ENCODE peak calls at places on chromosomes 12 and 14, in ten cellular contexts. One of them, this sample, is unnamed.

GRCh38 chr14:81066672-81067071 is 111.3 kb downstream of the TSHR start:
- DNase-seq in spleen: no peak
- DNase-seq in kidney: no peak
- DNase-seq in fibroblast of lung: no peak
- DNase-seq in A673: no peak
- DNase-seq in gastrocnemius medialis: no peak
- DNase-seq in ovary: no peak
- DNase-seq in adrenal gland: no peak
- DNase-seq in tibial nerve: no peak
- DNase-seq in CD8-positive, alpha-beta memory T cell: no peak
- DNase-seq in this sample: no peak

GRCh38 chr14:92586001-92586947 is 72.7 kb downstream of the RIN3 start:
- DNase-seq in spleen: peak
- DNase-seq in kidney: no peak
- DNase-seq in fibroblast of lung: peak
- DNase-seq in A673: no peak
- DNase-seq in gastrocnemius medialis: no peak
- DNase-seq in ovary: peak
- DNase-seq in adrenal gland: peak
- DNase-seq in tibial nerve: no peak
- DNase-seq in CD8-positive, alpha-beta memory T cell: no peak
- DNase-seq in this sample: no peak

GRCh38 chr12:64824500-64825142 is at the start of gene TBC1D30:
- DNase-seq in spleen: no peak
- DNase-seq in kidney: peak
- DNase-seq in fibroblast of lung: no peak
- DNase-seq in A673: peak
- DNase-seq in gastrocnemius medialis: no peak
- DNase-seq in ovary: peak
- DNase-seq in adrenal gland: peak
- DNase-seq in tibial nerve: no peak
- DNase-seq in CD8-positive, alpha-beta memory T cell: no peak
- DNase-seq in this sample: no peak

GRCh38 chr12:108826807-108827721 is 30.3 kb downstream of the SSH1 start:
- DNase-seq in spleen: peak
- DNase-seq in kidney: no peak
- DNase-seq in fibroblast of lung: peak
- DNase-seq in A673: no peak
- DNase-seq in gastrocnemius medialis: no peak
- DNase-seq in ovary: no peak
- DNase-seq in adrenal gland: no peak
- DNase-seq in tibial nerve: no peak
- DNase-seq in CD8-positive, alpha-beta memory T cell: no peak
- DNase-seq in this sample: no peak

GRCh38 chr12:88401153-88401552 is 179.1 kb downstream of the KITLG start:
- DNase-seq in spleen: no peak
- DNase-seq in kidney: no peak
- DNase-seq in fibroblast of lung: peak
- DNase-seq in A673: peak
- DNase-seq in gastrocnemius medialis: no peak
- DNase-seq in ovary: no peak
- DNase-seq in adrenal gland: no peak
- DNase-seq in tibial nerve: no peak
- DNase-seq in CD8-positive, alpha-beta memory T cell: no peak
- DNase-seq in this sample: no peak

GRCh38 chr12:58368001-58368400 is 426.6 kb downstream of the ATP23 start:
- DNase-seq in spleen: no peak
- DNase-seq in kidney: no peak
- DNase-seq in fibroblast of lung: no peak
- DNase-seq in A673: no peak
- DNase-seq in gastrocnemius medialis: no peak
- DNase-seq in ovary: no peak
- DNase-seq in adrenal gland: no peak
- DNase-seq in tibial nerve: no peak
- DNase-seq in CD8-positive, alpha-beta memory T cell: no peak
- DNase-seq in this sample: no peak

GRCh38 chr12:106254724-106255123 is 6.9 kb upstream of the CKAP4 start:
- DNase-seq in spleen: no peak
- DNase-seq in kidney: no peak
- DNase-seq in fibroblast of lung: no peak
- DNase-seq in A673: no peak
- DNase-seq in gastrocnemius medialis: no peak
- DNase-seq in ovary: no peak
- DNase-seq in adrenal gland: no peak
- DNase-seq in tibial nerve: no peak
- DNase-seq in CD8-positive, alpha-beta memory T cell: no peak
- DNase-seq in this sample: no peak

GRCh38 chr14:88075298-88075981 is 70.5 kb downstream of the GPR65 start:
- DNase-seq in spleen: no peak
- DNase-seq in kidney: no peak
- DNase-seq in fibroblast of lung: no peak
- DNase-seq in A673: no peak
- DNase-seq in gastrocnemius medialis: no peak
- DNase-seq in ovary: no peak
- DNase-seq in adrenal gland: no peak
- DNase-seq in tibial nerve: no peak
- DNase-seq in CD8-positive, alpha-beta memory T cell: no peak
- DNase-seq in this sample: no peak

GRCh38 chr14:36659822-36660735 is 1.6 kb upstream of the PAX9 start:
- DNase-seq in spleen: no peak
- DNase-seq in kidney: no peak
- DNase-seq in fibroblast of lung: no peak
- DNase-seq in A673: no peak
- DNase-seq in gastrocnemius medialis: no peak
- DNase-seq in ovary: no peak
- DNase-seq in adrenal gland: no peak
- DNase-seq in tibial nerve: no peak
- DNase-seq in CD8-positive, alpha-beta memory T cell: no peak
- DNase-seq in this sample: no peak

GRCh38 chr14:72736791-72737559 is 156.9 kb downstream of the DPF3 start:
- DNase-seq in spleen: no peak
- DNase-seq in kidney: no peak
- DNase-seq in fibroblast of lung: peak
- DNase-seq in A673: no peak
- DNase-seq in gastrocnemius medialis: no peak
- DNase-seq in ovary: peak
- DNase-seq in adrenal gland: no peak
- DNase-seq in tibial nerve: no peak
- DNase-seq in CD8-positive, alpha-beta memory T cell: no peak
- DNase-seq in this sample: no peak

GRCh38 chr14:100071545-100071944 is 6.3 kb downstream of the EVL start:
- DNase-seq in spleen: no peak
- DNase-seq in kidney: no peak
- DNase-seq in fibroblast of lung: no peak
- DNase-seq in A673: no peak
- DNase-seq in gastrocnemius medialis: no peak
- DNase-seq in ovary: no peak
- DNase-seq in adrenal gland: no peak
- DNase-seq in tibial nerve: no peak
- DNase-seq in CD8-positive, alpha-beta memory T cell: no peak
- DNase-seq in this sample: no peak

GRCh38 chr12:46965137-46965536 is 114.3 kb upstream of the PCED1B start:
- DNase-seq in spleen: no peak
- DNase-seq in kidney: no peak
- DNase-seq in fibroblast of lung: no peak
- DNase-seq in A673: no peak
- DNase-seq in gastrocnemius medialis: no peak
- DNase-seq in ovary: no peak
- DNase-seq in adrenal gland: no peak
- DNase-seq in tibial nerve: no peak
- DNase-seq in CD8-positive, alpha-beta memory T cell: no peak
- DNase-seq in this sample: no peak

GRCh38 chr12:46965880-46966279 is 113.5 kb upstream of the PCED1B start:
- DNase-seq in spleen: no peak
- DNase-seq in kidney: no peak
- DNase-seq in fibroblast of lung: no peak
- DNase-seq in A673: no peak
- DNase-seq in gastrocnemius medialis: peak
- DNase-seq in ovary: no peak
- DNase-seq in adrenal gland: no peak
- DNase-seq in tibial nerve: no peak
- DNase-seq in CD8-positive, alpha-beta memory T cell: no peak
- DNase-seq in this sample: no peak

GRCh38 chr12:46959484-46959883 is 119.9 kb upstream of the PCED1B start:
- DNase-seq in spleen: no peak
- DNase-seq in kidney: no peak
- DNase-seq in fibroblast of lung: peak
- DNase-seq in A673: no peak
- DNase-seq in gastrocnemius medialis: peak
- DNase-seq in ovary: no peak
- DNase-seq in adrenal gland: peak
- DNase-seq in tibial nerve: no peak
- DNase-seq in CD8-positive, alpha-beta memory T cell: no peak
- DNase-seq in this sample: no peak

GRCh38 chr12:46963977-46964376 is 115.4 kb upstream of the PCED1B start:
- DNase-seq in spleen: no peak
- DNase-seq in kidney: no peak
- DNase-seq in fibroblast of lung: peak
- DNase-seq in A673: no peak
- DNase-seq in gastrocnemius medialis: no peak
- DNase-seq in ovary: no peak
- DNase-seq in adrenal gland: peak
- DNase-seq in tibial nerve: no peak
- DNase-seq in CD8-positive, alpha-beta memory T cell: no peak
- DNase-seq in this sample: no peak

GRCh38 chr12:46964496-46965098 is 114.8 kb upstream of the PCED1B start:
- DNase-seq in spleen: no peak
- DNase-seq in kidney: no peak
- DNase-seq in fibroblast of lung: peak
- DNase-seq in A673: no peak
- DNase-seq in gastrocnemius medialis: no peak
- DNase-seq in ovary: no peak
- DNase-seq in adrenal gland: peak
- DNase-seq in tibial nerve: no peak
- DNase-seq in CD8-positive, alpha-beta memory T cell: no peak
- DNase-seq in this sample: no peak
- H3K27ac ChIP-seq in spleen: no peak
- H3K27ac ChIP-seq in kidney: no peak
- H3K27ac ChIP-seq in fibroblast of lung: peak
- H3K27ac ChIP-seq in A673: no peak
- H3K27ac ChIP-seq in gastrocnemius medialis: peak
- H3K27ac ChIP-seq in ovary: no peak
- H3K27ac ChIP-seq in adrenal gland: no peak
- H3K27ac ChIP-seq in tibial nerve: no peak
- H3K27ac ChIP-seq in CD8-positive, alpha-beta memory T cell: no peak
- H3K27ac ChIP-seq in this sample: peak

DNA sequence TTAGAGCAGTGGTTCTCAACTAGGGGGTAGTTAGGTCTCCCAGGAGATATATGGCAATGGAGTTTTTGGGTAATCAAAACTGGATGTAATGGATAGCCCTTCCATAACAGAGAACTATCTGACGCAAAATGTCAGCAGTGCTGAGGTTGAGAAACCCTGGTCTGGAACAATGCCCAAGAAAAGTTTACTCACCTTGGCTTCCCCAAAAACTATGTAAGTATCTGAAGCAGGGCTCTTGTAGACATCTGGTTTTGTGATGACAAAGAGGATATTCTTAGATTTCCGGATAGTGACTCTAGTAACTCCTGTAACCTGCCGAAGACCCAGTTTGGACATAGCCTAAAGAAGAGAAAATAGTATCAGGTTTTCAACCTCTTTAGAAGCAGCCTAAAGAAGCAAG is 11.8 kb downstream of the NACA start:
- DNase-seq in spleen: no peak
- DNase-seq in kidney: no peak
- DNase-seq in fibroblast of lung: no peak
- DNase-seq in A673: no peak
- DNase-seq in gastrocnemius medialis: peak
- DNase-seq in ovary: no peak
- DNase-seq in adrenal gland: no peak
- DNase-seq in tibial nerve: no peak
- DNase-seq in CD8-positive, alpha-beta memory T cell: no peak
- DNase-seq in this sample: no peak
- H3K4me3 ChIP-seq in spleen: no peak
- H3K4me3 ChIP-seq in kidney: no peak
- H3K4me3 ChIP-seq in fibroblast of lung: no peak
- H3K4me3 ChIP-seq in A673: no peak
- H3K4me3 ChIP-seq in gastrocnemius medialis: no peak
- H3K4me3 ChIP-seq in ovary: no peak
- H3K4me3 ChIP-seq in adrenal gland: no peak
- H3K4me3 ChIP-seq in tibial nerve: no peak
- H3K4me3 ChIP-seq in CD8-positive, alpha-beta memory T cell: no peak
- H3K4me3 ChIP-seq in this sample: no peak

GRCh38 chr12:28793767-28794166 is 355.3 kb upstream of the FAR2 start:
- DNase-seq in spleen: no peak
- DNase-seq in kidney: no peak
- DNase-seq in fibroblast of lung: no peak
- DNase-seq in A673: no peak
- DNase-seq in gastrocnemius medialis: no peak
- DNase-seq in ovary: no peak
- DNase-seq in adrenal gland: no peak
- DNase-seq in tibial nerve: no peak
- DNase-seq in CD8-positive, alpha-beta memory T cell: no peak
- DNase-seq in this sample: no peak
- H3K27ac ChIP-seq in spleen: no peak
- H3K27ac ChIP-seq in kidney: no peak
- H3K27ac ChIP-seq in fibroblast of lung: no peak
- H3K27ac ChIP-seq in A673: no peak
- H3K27ac ChIP-seq in gastrocnemius medialis: no peak
- H3K27ac ChIP-seq in ovary: no peak
- H3K27ac ChIP-seq in adrenal gland: no peak
- H3K27ac ChIP-seq in tibial nerve: peak
- H3K27ac ChIP-seq in CD8-positive, alpha-beta memory T cell: no peak
- H3K27ac ChIP-seq in this sample: no peak

GRCh38 chr12:119668315-119668651 is 350 bp downstream of the PRKAB1 start:
- DNase-seq in spleen: no peak
- DNase-seq in kidney: no peak
- DNase-seq in fibroblast of lung: peak
- DNase-seq in A673: no peak
- DNase-seq in gastrocnemius medialis: no peak
- DNase-seq in ovary: no peak
- DNase-seq in adrenal gland: no peak
- DNase-seq in tibial nerve: no peak
- DNase-seq in CD8-positive, alpha-beta memory T cell: no peak
- DNase-seq in this sample: no peak

GRCh38 chr12:119667577-119668314 is at the start of gene PRKAB1:
- DNase-seq in spleen: peak
- DNase-seq in kidney: peak
- DNase-seq in fibroblast of lung: peak
- DNase-seq in A673: peak
- DNase-seq in gastrocnemius medialis: peak
- DNase-seq in ovary: peak
- DNase-seq in adrenal gland: peak
- DNase-seq in tibial nerve: peak
- DNase-seq in CD8-positive, alpha-beta memory T cell: peak
- DNase-seq in this sample: peak

GRCh38 chr12:119665164-119665929 is 2.6 kb upstream of the PRKAB1 start:
- DNase-seq in spleen: no peak
- DNase-seq in kidney: no peak
- DNase-seq in fibroblast of lung: no peak
- DNase-seq in A673: no peak
- DNase-seq in gastrocnemius medialis: no peak
- DNase-seq in ovary: no peak
- DNase-seq in adrenal gland: no peak
- DNase-seq in tibial nerve: no peak
- DNase-seq in CD8-positive, alpha-beta memory T cell: no peak
- DNase-seq in this sample: no peak

GRCh38 chr12:119666226-119666808 is 1.6 kb upstream of the PRKAB1 start:
- DNase-seq in spleen: no peak
- DNase-seq in kidney: no peak
- DNase-seq in fibroblast of lung: no peak
- DNase-seq in A673: no peak
- DNase-seq in gastrocnemius medialis: no peak
- DNase-seq in ovary: no peak
- DNase-seq in adrenal gland: no peak
- DNase-seq in tibial nerve: no peak
- DNase-seq in CD8-positive, alpha-beta memory T cell: no peak
- DNase-seq in this sample: no peak

GRCh38 chr12:119666900-119667576 is 895 bp upstream of the PRKAB1 start:
- DNase-seq in spleen: no peak
- DNase-seq in kidney: no peak
- DNase-seq in fibroblast of lung: no peak
- DNase-seq in A673: no peak
- DNase-seq in gastrocnemius medialis: no peak
- DNase-seq in ovary: no peak
- DNase-seq in adrenal gland: no peak
- DNase-seq in tibial nerve: no peak
- DNase-seq in CD8-positive, alpha-beta memory T cell: no peak
- DNase-seq in this sample: no peak
- H3K4me3 ChIP-seq in spleen: peak
- H3K4me3 ChIP-seq in kidney: peak
- H3K4me3 ChIP-seq in fibroblast of lung: peak
- H3K4me3 ChIP-seq in A673: peak
- H3K4me3 ChIP-seq in gastrocnemius medialis: peak
- H3K4me3 ChIP-seq in ovary: peak
- H3K4me3 ChIP-seq in adrenal gland: peak
- H3K4me3 ChIP-seq in tibial nerve: peak
- H3K4me3 ChIP-seq in CD8-positive, alpha-beta memory T cell: peak
- H3K4me3 ChIP-seq in this sample: peak

This sample was measured in psoas muscle.